ENCODE peak calls at places on chromosomes 2 and 18, in four cellular contexts. D is fibroblast of mammary gland; B is stimulated activated CD4-positive, alpha-beta T cell treated with anti-CD3 and anti-CD28 coated beads, TNF-alpha, amount 100 ng/mL, for 24 hours; U is neural progenitor cell. C is an unnamed sample.

GRCh38 chr18:52370841-52371240 is 30.8 kb downstream of the DCC start:
- DNase-seq in B (no peak), D (no peak), U (no peak), C (no peak)

GRCh38 chr2:39733070-39733674 is 45.9 kb downstream of the THUMPD2 start:
- DNase-seq in U (no peak), B (no peak), D (peak; percentile 93), C (no peak)

GRCh38 chr18:47909484-47909883 is 21.0 kb downstream of the SMAD2 start:
- DNase-seq in B (no peak), U (no peak), D (no peak), C (no peak)

GRCh38 chr2:28338046-28338753 is 54.5 kb upstream of the FOSL2 start:
- DNase-seq in B (no peak), U (peak; percentile 66), D (peak; percentile 93), C (peak; percentile 81)

GRCh38 chr2:54897420-54898310 is 152.6 kb downstream of the RTN4 start:
- DNase-seq in B (no peak), U (no peak), D (no peak), C (no peak)

GRCh38 chr2:241430178-241430577 is 74.1 kb downstream of the FARP2 start:
- DNase-seq in B (no peak), D (no peak), U (no peak), C (no peak)

GRCh38 chr2:235001237-235002133 is 49.7 kb downstream of the SH3BP4 start:
- DNase-seq in U (no peak), D (no peak), B (no peak), C (no peak)

GRCh38 chr2:217551229-217551909 is 451.4 kb downstream of the TNS1 start:
- DNase-seq in D (no peak), B (no peak), U (no peak), C (no peak)

GRCh38 chr2:10970666-10971065 is 58.9 kb downstream of the KCNF1 start:
- DNase-seq in U (no peak), D (no peak), B (no peak), C (no peak)

GRCh38 chr2:58502931-58503330 is 261.8 kb upstream of the FANCL start:
- DNase-seq in B (no peak), U (no peak), D (no peak), C (no peak)

GRCh38 chr18:63111549-63112402 is 207.8 kb downstream of the BCL2 start:
- DNase-seq in B (no peak), D (no peak), U (no peak), C (no peak)